ENCODE peak calls at places on chromosomes 16 and 17, in ten cellular contexts. B is Calu3; F is suprapubic skin; D is bronchial epithelial cell; V is pancreas; Q is CD4-positive, alpha-beta T cell; Y is heart left ventricle; I is lower lobe of right lung; E is progenitor cell of endocrine pancreas; L is HFFc6. T is an unnamed sample.

GRCh38 chr16:86572041-86572521 is 5.5 kb downstream of the FOXC2 start:
- DNase-seq in B (no peak), F (no peak), D (no peak), V (no peak), Q (no peak), Y (no peak), I (no peak), E (no peak), L (no peak), T (no peak)

GRCh38 chr16:83588070-83588469 is 219.7 kb upstream of the HSBP1 start:
- DNase-seq in B (no peak), F (no peak), D (peak), V (no peak), Q (no peak), Y (no peak), I (no peak), E (no peak), L (no peak), T (no peak)

GRCh38 chr17:29560306-29560705 is 6.5 kb downstream of the ABHD15 start:
- DNase-seq in B (no peak), F (no peak), D (no peak), V (no peak), Q (no peak), Y (no peak), I (no peak), E (no peak), L (no peak), T (no peak)

GRCh38 chr17:50495217-50495823 is 12.9 kb upstream of the MYCBPAP start:
- DNase-seq in B (no peak), F (no peak), D (no peak), V (no peak), Q (no peak), Y (no peak), I (no peak), E (no peak), L (no peak), T (no peak)

GRCh38 chr17:74217036-74217725 is 3.8 kb downstream of the TTYH2 start:
- DNase-seq in B (no peak), F (no peak), D (no peak), V (no peak), Q (no peak), Y (no peak), I (no peak), E (no peak), L (no peak), T (no peak)

GRCh38 chr16:84056933-84057332 is 14.3 kb upstream of the SLC38A8 start:
- DNase-seq in B (no peak), F (no peak), D (no peak), V (no peak), Q (no peak), Y (peak), I (no peak), E (no peak), L (no peak), T (no peak)

GRCh38 chr16:83732536-83732935 is 75.2 kb upstream of the HSBP1 start:
- DNase-seq in B (no peak), F (no peak), D (no peak), V (no peak), Q (no peak), Y (no peak), I (no peak), E (no peak), L (no peak), T (no peak)

GRCh38 chr17:66468241-66469087 is 166.1 kb downstream of the PRKCA start:
- DNase-seq in B (no peak), F (no peak), D (peak), V (no peak), Q (no peak), Y (peak), I (no peak), E (no peak), L (no peak), T (no peak)

GRCh38 chr16:67967956-67968439 is 439 bp downstream of the SLC12A4 start:
- DNase-seq in B (peak), F (no peak), D (no peak), V (no peak), Q (peak), Y (no peak), I (no peak), E (peak), L (no peak), T (no peak)

GRCh38 chr16:67968440-67969285 is at the start of gene SLC12A4:
- DNase-seq in B (peak), F (peak), D (peak), V (peak), Q (peak), Y (peak), I (peak), E (peak), L (peak), T (peak)

GRCh38 chr16:67965668-67966548 is 2.5 kb downstream of the SLC12A4 start:
- DNase-seq in B (no peak), F (no peak), D (peak), V (no peak), Q (no peak), Y (no peak), I (no peak), E (no peak), L (no peak), T (no peak)

GRCh38 chr16:67966549-67967182 is 1.8 kb downstream of the SLC12A4 start:
- DNase-seq in B (no peak), F (no peak), D (peak), V (no peak), Q (no peak), Y (peak), I (no peak), E (no peak), L (peak), T (no peak)

DNA sequence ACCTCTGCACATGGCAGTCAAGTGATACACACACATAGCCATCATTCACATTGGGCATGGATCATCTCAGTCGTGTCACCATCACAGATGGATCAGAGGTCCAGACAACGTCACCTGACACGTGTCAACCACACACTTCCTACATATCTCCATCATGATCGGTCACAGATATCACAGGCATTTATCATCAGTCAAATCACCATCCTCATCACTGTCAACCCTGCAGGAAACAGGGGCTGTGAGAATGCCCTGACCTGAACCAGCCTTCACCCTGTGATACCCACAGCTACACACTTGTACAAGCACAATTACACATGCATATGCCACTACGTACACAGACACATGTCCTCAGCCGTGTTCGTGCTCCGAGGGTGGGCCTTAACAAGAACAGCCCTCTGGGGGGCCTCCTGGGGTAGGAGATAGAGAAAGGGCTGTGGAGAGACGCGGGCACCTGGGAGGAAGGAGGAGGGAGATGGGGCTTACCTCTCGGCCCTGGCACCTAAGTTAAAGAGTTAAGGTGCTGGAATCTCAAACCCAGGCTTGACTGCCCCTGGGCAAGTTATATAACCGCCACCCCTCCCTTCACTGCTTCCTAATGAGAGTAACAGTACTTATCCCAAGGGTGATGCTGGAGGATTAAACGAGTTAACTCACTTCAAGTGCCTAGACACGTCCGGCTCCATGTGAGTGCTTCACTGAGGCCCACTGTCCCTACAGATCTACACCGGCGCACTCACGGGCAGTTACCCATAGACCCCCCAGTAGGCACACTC is 1.1 kb downstream of the SLC12A4 start:
- DNase-seq in B (peak), F (no peak), D (peak), V (no peak), Q (peak), Y (no peak), I (no peak), E (no peak), L (peak), T (no peak)
- TF ChIP-seq CTCF in B (no peak), F (no peak), D (no peak), V (no peak), Q (no peak), Y (no peak), I (no peak), E (no peak), L (no peak), T (no peak)

DNA sequence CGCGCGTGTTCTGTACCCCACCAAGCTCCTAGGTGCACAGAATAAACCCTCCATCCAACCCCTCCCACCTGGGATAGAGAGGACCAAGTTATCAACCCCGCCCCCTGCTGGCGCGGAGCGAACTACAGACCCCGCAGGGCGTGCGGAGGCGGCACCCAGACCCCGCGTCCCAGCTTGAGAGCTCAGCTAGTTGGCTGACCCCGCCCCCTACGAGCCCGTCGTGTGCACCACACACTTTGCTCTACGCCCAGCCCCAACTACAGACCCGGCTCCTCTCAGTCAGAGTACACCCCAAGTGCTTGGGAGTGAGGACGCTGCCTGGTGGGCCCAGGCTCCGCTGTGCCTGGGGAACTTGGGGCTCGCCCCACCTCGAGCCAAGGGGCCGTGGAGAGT is 1.5 kb downstream of the GRIN2A start:
- DNase-seq in B (peak), F (no peak), D (no peak), V (peak), Q (no peak), Y (peak), I (no peak), E (peak), L (no peak), T (peak)
- TF ChIP-seq CTCF in B (peak), F (no peak), D (peak), V (no peak), Q (no peak), Y (peak), I (peak), E (peak), L (peak), T (peak)

DNA sequence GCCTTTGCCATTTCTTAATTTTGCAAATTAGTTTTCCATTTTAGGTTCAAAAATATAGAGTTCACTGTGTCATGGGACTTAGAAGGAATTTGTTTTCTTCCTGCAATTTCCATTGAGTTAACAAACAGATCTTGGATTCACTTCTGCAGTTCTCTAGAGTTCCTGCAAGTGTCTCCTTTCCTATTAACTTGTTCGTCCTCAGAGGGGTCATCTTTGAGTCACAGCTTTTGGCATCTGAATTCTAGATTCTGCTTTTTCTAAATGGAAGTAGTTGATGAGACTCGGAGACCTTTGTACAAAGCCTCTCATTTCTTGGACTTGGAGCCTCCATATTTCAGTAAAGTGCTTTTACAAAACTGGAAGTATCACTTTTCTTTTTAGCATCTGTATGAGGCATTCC is 323.3 kb downstream of the BCAS3 start:
- DNase-seq in B (no peak), F (no peak), D (no peak), V (no peak), Q (no peak), Y (no peak), I (no peak), E (no peak), L (peak), T (no peak)
- TF ChIP-seq CTCF in B (no peak), F (no peak), D (no peak), V (no peak), Q (no peak), Y (peak), I (peak), E (no peak), L (peak), T (peak)

GRCh38 chr17:44761932-44762810 is 3.4 kb downstream of the ADAM11 start:
- DNase-seq in B (no peak), F (no peak), D (no peak), V (no peak), Q (no peak), Y (no peak), I (no peak), E (no peak), L (no peak), T (no peak)
- TF ChIP-seq CTCF in B (no peak), F (no peak), D (no peak), V (no peak), Q (no peak), Y (no peak), I (no peak), E (no peak), L (peak), T (no peak)

GRCh38 chr16:4207229-4207628 is 34.7 kb downstream of the SRL start:
- DNase-seq in B (no peak), F (no peak), D (no peak), V (no peak), Q (no peak), Y (peak), I (no peak), E (no peak), L (no peak), T (no peak)

GRCh38 chr16:4205971-4206370 is 35.9 kb downstream of the SRL start:
- DNase-seq in B (no peak), F (no peak), D (no peak), V (no peak), Q (no peak), Y (peak), I (no peak), E (no peak), L (no peak), T (no peak)

GRCh38 chr16:4208529-4208835 is 33.4 kb downstream of the SRL start:
- DNase-seq in B (no peak), F (no peak), D (no peak), V (no peak), Q (no peak), Y (peak), I (no peak), E (no peak), L (no peak), T (no peak)

GRCh38 chr16:4207683-4208528 is 34.0 kb downstream of the SRL start:
- DNase-seq in B (no peak), F (no peak), D (no peak), V (no peak), Q (no peak), Y (peak), I (no peak), E (no peak), L (no peak), T (no peak)

GRCh38 chr16:4206680-4207079 is 35.2 kb downstream of the SRL start:
- DNase-seq in B (no peak), F (no peak), D (no peak), V (no peak), Q (no peak), Y (no peak), I (no peak), E (no peak), L (no peak), T (no peak)
- TF ChIP-seq CTCF in B (no peak), F (no peak), D (no peak), V (no peak), Q (no peak), Y (no peak), I (no peak), E (no peak), L (no peak), T (no peak)

GRCh38 chr16:8946544-8946943 is 17.2 kb downstream of the USP7 start:
- DNase-seq in B (no peak), F (no peak), D (no peak), V (no peak), Q (no peak), Y (no peak), I (no peak), E (no peak), L (no peak), T (no peak)
- TF ChIP-seq CTCF in B (no peak), F (no peak), D (no peak), V (no peak), Q (no peak), Y (no peak), I (no peak), E (no peak), L (no peak), T (no peak)

GRCh38 chr17:76458580-76459490 is 5.9 kb upstream of the UBE2O start:
- DNase-seq in B (peak), F (no peak), D (peak), V (peak), Q (no peak), Y (peak), I (no peak), E (no peak), L (peak), T (peak)
- TF ChIP-seq CTCF in B (peak), F (no peak), D (peak), V (no peak), Q (no peak), Y (peak), I (peak), E (peak), L (peak), T (peak)

GRCh38 chr17:75876190-75876937 is 2.0 kb downstream of the TRIM47 start:
- DNase-seq in B (peak), F (no peak), D (peak), V (peak), Q (peak), Y (peak), I (peak), E (no peak), L (no peak), T (no peak)
- TF ChIP-seq CTCF in B (no peak), F (peak), D (peak), V (no peak), Q (peak), Y (peak), I (no peak), E (peak), L (no peak), T (no peak)

GRCh38 chr17:39237586-39237985 is 11.8 kb upstream of the STAC2 start:
- DNase-seq in B (no peak), F (no peak), D (no peak), V (no peak), Q (no peak), Y (no peak), I (no peak), E (no peak), L (no peak), T (no peak)

GRCh38 chr17:39240631-39241030 is 14.9 kb upstream of the STAC2 start:
- DNase-seq in B (no peak), F (no peak), D (no peak), V (no peak), Q (no peak), Y (no peak), I (no peak), E (no peak), L (no peak), T (no peak)

GRCh38 chr17:39236383-39236927 is 10.7 kb upstream of the STAC2 start:
- DNase-seq in B (no peak), F (no peak), D (no peak), V (no peak), Q (no peak), Y (no peak), I (no peak), E (no peak), L (no peak), T (no peak)

GRCh38 chr17:39236981-39237441 is 11.3 kb upstream of the STAC2 start:
- DNase-seq in B (peak), F (no peak), D (no peak), V (no peak), Q (no peak), Y (no peak), I (no peak), E (no peak), L (no peak), T (no peak)

GRCh38 chr17:39239640-39240314 is 14.0 kb upstream of the STAC2 start:
- DNase-seq in B (peak), F (no peak), D (peak), V (peak), Q (peak), Y (no peak), I (peak), E (peak), L (no peak), T (no peak)
- TF ChIP-seq CTCF in B (peak), F (peak), D (peak), V (peak), Q (peak), Y (peak), I (peak), E (peak), L (peak), T (peak)

DNA sequence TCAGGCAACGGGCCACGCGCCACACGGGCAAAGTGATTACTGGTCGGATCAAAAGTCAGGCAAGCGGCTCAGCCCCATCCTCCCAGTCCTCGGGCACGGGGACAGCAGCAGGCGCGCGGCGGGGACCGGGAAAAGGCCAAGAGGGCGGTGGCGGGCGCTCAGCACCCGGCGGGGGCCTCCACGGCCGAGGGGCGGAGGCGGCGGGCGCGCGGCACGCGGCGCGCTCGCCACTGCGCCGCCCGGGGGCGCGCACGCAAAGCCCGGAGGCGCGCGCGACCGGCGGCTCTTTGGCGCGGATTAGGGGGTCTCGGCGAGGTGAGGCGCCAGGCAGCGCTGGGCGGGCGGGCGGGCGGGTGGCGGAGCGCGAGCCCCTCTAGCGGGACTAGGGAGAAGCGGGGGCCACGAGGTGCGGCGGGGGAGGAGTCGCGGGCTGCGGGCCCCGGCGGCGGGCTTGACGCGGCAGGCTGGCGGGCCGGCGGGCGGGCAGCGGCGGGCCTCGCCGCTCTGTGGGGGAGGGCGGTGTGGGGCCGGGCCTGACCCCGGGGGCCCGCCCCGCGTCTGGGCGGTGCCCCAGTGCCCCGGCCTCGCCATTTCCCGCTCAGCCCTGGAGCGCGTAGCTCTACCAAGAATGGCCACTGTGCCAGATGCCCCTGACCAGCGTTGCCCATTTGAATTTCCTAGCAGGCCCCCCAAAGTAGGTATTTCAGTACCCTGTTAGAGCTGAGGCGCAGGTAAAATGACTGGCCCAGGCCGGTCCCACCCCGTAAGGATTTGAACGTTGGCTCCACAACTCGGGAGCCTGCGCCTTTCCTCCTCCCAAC is at the start of the genes ACACA and TADA2A:
- DNase-seq in B (peak), F (peak), D (peak), V (peak), Q (peak), Y (peak), I (peak), E (peak), L (peak), T (peak)
- TF ChIP-seq CTCF in B (peak), F (no peak), D (no peak), V (no peak), Q (no peak), Y (no peak), I (no peak), E (no peak), L (no peak), T (no peak)